ENCODE peak calls at places on chromosomes 4 and X, in ten cellular contexts. Q is stimulated activated CD4-positive, alpha-beta T cell treated with anti-CD3 and anti-CD28 coated beads, Interleukin-2, amount 100 ng/mL, for 4 hours; O is NCI-H1694; G is activated CD4-positive, alpha-beta T cell treated with anti-CD3 and anti-CD28 coated beads for 24 hours; I is small intestine; M is D341Med; K is right lobe of liver; C is fibroblast of the aortic adventitia; D is EL; L is AML-193. N is an unnamed sample.

GRCh38 chrX:113473418-113473817 is 632.8 kb upstream of the AMOT start:
- DNase-seq in Q (no peak), D (no peak), M (no peak), G (no peak), O (no peak), C (no peak), L (no peak), K (no peak), I (no peak), N (no peak)

GRCh38 chrX:107676559-107677378 is 48.5 kb downstream of the PRPS1 start:
- DNase-seq in M (peak; percentile 67), L (no peak), Q (peak; percentile 36), D (peak; percentile 87), G (peak; percentile 35), O (peak; percentile 41), C (peak; percentile 88), K (peak; percentile 87), I (peak; percentile 91), N (peak; percentile 97)

GRCh38 chr4:128513664-128514484 is 226.3 kb upstream of the PGRMC2 start:
- DNase-seq in K (no peak), O (no peak), I (no peak), M (no peak), Q (no peak), D (no peak), G (no peak), L (no peak), C (peak; percentile 75), N (peak; percentile 73)

GRCh38 chr4:130025701-130026100 is 929.7 kb downstream of the C4orf33 start:
- DNase-seq in L (no peak), Q (no peak), C (no peak), K (no peak), O (no peak), M (no peak), G (no peak), D (no peak), I (no peak), N (no peak)

GRCh38 chr4:121156822-121157769 is 7.0 kb downstream of the TNIP3 start:
- DNase-seq in Q (no peak), C (peak; percentile 24), D (peak; percentile 36), M (peak; percentile 16), G (no peak), K (peak; percentile 54), L (no peak), I (peak; percentile 13), O (no peak), N (peak; percentile 17)

GRCh38 chrX:147958316-147958715 is 22.8 kb upstream of the FMR1NB start:
- DNase-seq in C (peak; percentile 7), M (no peak), I (no peak), G (no peak), L (no peak), O (no peak), D (peak; percentile 64), K (no peak), Q (no peak), N (peak; percentile 31)

GRCh38 chr4:41145571-41146078 is 68.7 kb downstream of the APBB2 start:
- DNase-seq in G (no peak), I (peak; percentile 35), D (peak; percentile 68), Q (no peak), K (no peak), O (no peak), C (peak; percentile 55), M (no peak), L (no peak), N (peak; percentile 42)

GRCh38 chrX:75278991-75279390 is 5.1 kb downstream of the UPRT start:
- DNase-seq in G (no peak), O (no peak), K (no peak), C (peak; percentile 9), I (no peak), M (no peak), Q (no peak), D (no peak), L (peak; percentile 6), N (peak; percentile 25)

GRCh38 chr4:83150563-83151330 is 36.2 kb upstream of the PLAC8 start:
- DNase-seq in C (peak; percentile 45), G (no peak), K (no peak), I (peak; percentile 82), D (peak; percentile 17), L (no peak), M (no peak), Q (no peak), O (no peak), N (peak; percentile 13)

GRCh38 chrX:1391707-1392375 is at the start of gene SLC25A6:
- DNase-seq in Q (peak; percentile 100), K (peak; percentile 99), O (no peak), G (peak; percentile 99), L (no peak), C (peak; percentile 95), I (peak; percentile 98), M (peak; percentile 99), D (peak; percentile 97), N (peak; percentile 99)

GRCh38 chr4:173417833-173418232 is 18.9 kb upstream of the SCRG1 start:
- DNase-seq in O (no peak), G (no peak), Q (no peak), M (no peak), L (no peak), I (no peak), D (no peak), K (no peak), C (no peak), N (no peak)

GRCh38 chr4:55491486-55491885 is 55.2 kb downstream of the CLOCK start:
- DNase-seq in C (peak; percentile 66), L (no peak), K (no peak), Q (no peak), G (no peak), I (no peak), M (no peak), O (no peak), D (peak; percentile 46), N (peak; percentile 40)

GRCh38 chr4:2387205-2387604 is 31.2 kb downstream of the ZFYVE28 start:
- DNase-seq in C (no peak), D (no peak), Q (no peak), K (no peak), I (no peak), G (no peak), M (no peak), L (no peak), O (no peak), N (no peak)

GRCh38 chrX:130174051-130174704 is 2.4 kb downstream of the RAB33A start:
- DNase-seq in L (no peak), O (no peak), I (no peak), M (no peak), C (peak; percentile 91), Q (no peak), K (no peak), G (no peak), D (peak; percentile 81), N (peak; percentile 55)

GRCh38 chrX:103211012-103211715 is 3.7 kb upstream of the BEX4 start:
- DNase-seq in Q (peak; percentile 25), G (no peak), I (peak; percentile 44), C (peak; percentile 58), L (peak; percentile 1), M (peak; percentile 40), D (peak; percentile 40), O (peak; percentile 48), K (no peak), N (peak; percentile 65)

GRCh38 chr4:88291003-88291402 is 6.6 kb upstream of the PPM1K start:
- DNase-seq in G (no peak), O (no peak), M (no peak), L (no peak), K (no peak), C (peak; percentile 52), D (no peak), Q (no peak), I (no peak), N (peak; percentile 77)

GRCh38 chrX:46433892-46434291 is 111.3 kb downstream of the ZNF674 start:
- DNase-seq in I (no peak), G (no peak), Q (no peak), L (no peak), C (peak; percentile 13), O (no peak), M (no peak), D (peak; percentile 24), K (no peak), N (peak; percentile 21)

GRCh38 chr4:75653845-75654503 is 19.2 kb downstream of the G3BP2 start:
- DNase-seq in C (peak; percentile 50), L (no peak), M (peak; percentile 38), Q (no peak), G (no peak), O (no peak), K (no peak), I (peak; percentile 60), D (peak; percentile 29), N (peak; percentile 65)

GRCh38 chrX:22674947-22675346 is 324.8 kb upstream of the DDX53 start:
- DNase-seq in D (no peak), G (no peak), K (no peak), M (no peak), O (no peak), Q (no peak), L (no peak), I (no peak), C (no peak), N (no peak)

GRCh38 chr4:151573474-151573873 is 164.5 kb downstream of the FHIP1A start:
- DNase-seq in C (no peak), G (no peak), I (no peak), K (no peak), O (no peak), Q (no peak), D (no peak), L (no peak), M (no peak), N (no peak)

GRCh38 chr4:113684534-113685091 is 76.9 kb downstream of the CAMK2D start:
- DNase-seq in L (no peak), G (peak; percentile 10), Q (no peak), C (peak; percentile 56), K (peak; percentile 82), I (peak; percentile 69), M (peak; percentile 39), D (peak; percentile 80), O (no peak), N (peak; percentile 70)

GRCh38 chr4:186592961-186593586 is 37.7 kb upstream of the MTNR1A start:
- DNase-seq in D (no peak), G (no peak), O (no peak), K (no peak), I (no peak), Q (no peak), L (no peak), M (no peak), C (no peak), N (no peak)

GRCh38 chr4:4334798-4335520 is 44.9 kb downstream of the ZBTB49 start:
- DNase-seq in I (peak; percentile 72), D (peak; percentile 47), Q (peak; percentile 55), L (peak; percentile 34), O (peak; percentile 52), M (peak; percentile 68), G (peak; percentile 52), K (peak; percentile 82), C (peak; percentile 48), N (peak; percentile 68)

GRCh38 chr4:77156912-77157858 is at the start of gene CCNG2:
- DNase-seq in D (peak; percentile 38), G (peak; percentile 65), L (peak; percentile 85), Q (peak; percentile 71), K (peak; percentile 85), M (peak; percentile 87), I (peak; percentile 31), O (peak; percentile 71), C (peak; percentile 32), N (peak; percentile 96)

GRCh38 chrX:68415289-68415688 is 18.0 kb downstream of the OPHN1 start:
- DNase-seq in M (no peak), Q (no peak), K (no peak), I (no peak), D (peak; percentile 66), G (no peak), O (no peak), C (peak; percentile 42), L (no peak), N (peak; percentile 77)